ENCODE peak calls at places on chromosomes 4 and X, in six cellular contexts. K is activated T-helper 1 cell treated with Interleukin-2 at 50 U/mL for 16 hours, Y is omental fat pad, W is fibroblast of mammary gland, M is lung microvascular endothelial cell, L is iPS DF 19.7. D is an unnamed sample.

GRCh38 chr4:77473509-77473908 is 132.1 kb upstream of the CXCL13 start:
- DNase-seq in L (peak), M (peak), W (peak), K (no peak), Y (no peak), D (no peak)

GRCh38 chr4:166657261-166657660 is 577.0 kb downstream of the SPOCK3 start:
- DNase-seq in K (no peak), Y (no peak), W (no peak), L (no peak), M (no peak), D (no peak)

GRCh38 chr4:83334425-83335241 is at the start of gene HPSE:
- DNase-seq in Y (peak), L (peak), K (peak), W (peak), M (peak), D (no peak)

GRCh38 chr4:56821394-56822263 is at the start of gene SPINK2:
- DNase-seq in W (no peak), L (peak), Y (no peak), M (no peak), K (peak), D (no peak)

GRCh38 chr4:53557601-53558000 is 33.7 kb downstream of the LNX1 start:
- DNase-seq in M (peak), L (no peak), Y (no peak), K (no peak), W (no peak), D (no peak)

GRCh38 chr4:2258091-2259035 is 3.5 kb downstream of the MXD4 start:
- DNase-seq in L (no peak), M (no peak), W (no peak), Y (peak), K (no peak), D (no peak)

GRCh38 chrX:18574591-18574990 is 97.3 kb downstream of the RS1 start:
- DNase-seq in K (no peak), W (peak), Y (no peak), M (no peak), L (no peak), D (peak)

GRCh38 chrX:47500541-47500940 is 17.5 kb upstream of the ZNF41 start:
- DNase-seq in L (no peak), W (peak), Y (no peak), K (no peak), M (no peak), D (no peak)

GRCh38 chrX:148588649-148589310 is 88.4 kb downstream of the AFF2 start:
- DNase-seq in W (no peak), M (no peak), L (no peak), K (no peak), Y (no peak), D (peak)

GRCh38 chr4:42326040-42326439 is 71.2 kb upstream of the SHISA3 start:
- DNase-seq in W (no peak), Y (no peak), M (no peak), L (no peak), K (no peak), D (no peak)

GRCh38 chr4:184356366-184356765 is 118.0 kb downstream of the IRF2 start:
- DNase-seq in K (no peak), M (no peak), Y (no peak), L (no peak), W (no peak), D (no peak)

GRCh38 chrX:16278927-16279326 is 111.6 kb downstream of the MAGEB17 start:
- DNase-seq in W (no peak), K (no peak), M (no peak), Y (no peak), L (peak), D (no peak)

GRCh38 chr4:5206391-5206790 is 155.1 kb downstream of the STK32B start:
- DNase-seq in M (peak), K (no peak), W (peak), Y (no peak), L (no peak), D (no peak)

GRCh38 chr4:112296949-112297483 is at the start of gene ALPK1:
- DNase-seq in K (no peak), Y (no peak), M (no peak), W (peak), L (no peak), D (no peak)

GRCh38 chrX:148874621-148875020 is 374.2 kb downstream of the AFF2 start:
- DNase-seq in Y (no peak), W (peak), L (no peak), M (no peak), K (no peak), D (no peak)

GRCh38 chr4:128322986-128323385 is 35.4 kb upstream of the PGRMC2 start:
- DNase-seq in Y (no peak), W (peak), K (no peak), L (no peak), M (peak), D (no peak)

GRCh38 chr4:183130328-183131155 is 31.5 kb downstream of the WWC2 start:
- DNase-seq in M (peak), L (no peak), W (peak), K (no peak), Y (no peak), D (peak)

GRCh38 chr4:16750882-16751642 is 147.4 kb downstream of the LDB2 start:
- DNase-seq in K (no peak), M (peak), W (no peak), L (no peak), Y (no peak), D (no peak)

GRCh38 chr4:78545275-78546246 is 6.0 kb upstream of the ANXA3 start:
- DNase-seq in K (no peak), L (no peak), W (peak), Y (no peak), M (no peak), D (no peak)

GRCh38 chr4:33998204-33998603 is 2246.1 kb downstream of the ARAP2 start:
- DNase-seq in M (no peak), K (no peak), L (no peak), Y (no peak), W (peak), D (no peak)

GRCh38 chr4:129926936-129927335 is 831.0 kb downstream of the C4orf33 start:
- DNase-seq in Y (no peak), L (no peak), W (peak), K (no peak), M (no peak), D (no peak)

GRCh38 chr4:2096073-2096609 is 37.0 kb downstream of the NAT8L start:
- DNase-seq in M (no peak), Y (no peak), W (no peak), K (no peak), L (no peak), D (no peak)

GRCh38 chr4:94577136-94577535 is 125.4 kb downstream of the PDLIM5 start:
- DNase-seq in Y (no peak), L (no peak), W (peak), M (peak), K (no peak), D (peak)

GRCh38 chr4:13081830-13082229 is 402.3 kb downstream of the RAB28 start:
- DNase-seq in W (no peak), Y (no peak), M (no peak), K (no peak), L (no peak), D (no peak)

GRCh38 chr4:61070269-61070668 is 129.9 kb upstream of the ADGRL3 start:
- DNase-seq in L (no peak), Y (no peak), W (no peak), M (no peak), K (no peak), D (no peak)

GRCh38 chr4:170388255-170388654 is 298.5 kb upstream of the AADAT start:
- DNase-seq in W (no peak), K (no peak), Y (no peak), L (no peak), M (no peak), D (no peak)

D was measured in G401.